ENCODE peak calls at places on chromosomes 13 and 19, in six cellular contexts. One of them, this sample, is unnamed.
A peak's percentile ranks its signal among the peaks of the same experiment; 100 is the strongest.

GRCh38 chr13:74930402-74931165 is 551.4 kb downstream of the TBC1D4 start:
- DNase-seq in stimulated activated CD4-positive, alpha-beta T cell treated with anti-CD3 and anti-CD28 coated beads, TNF-alpha, amount 100 ng/mL, for 1 hour: no peak
- DNase-seq in dorsolateral prefrontal cortex: no peak
- DNase-seq in AML-193: no peak
- DNase-seq in AG04450: peak; percentile 8
- DNase-seq in GM04503: peak; percentile 50
- DNase-seq in this sample: no peak

GRCh38 chr13:110662105-110662504 is 43.8 kb downstream of the CARS2 start:
- DNase-seq in stimulated activated CD4-positive, alpha-beta T cell treated with anti-CD3 and anti-CD28 coated beads, TNF-alpha, amount 100 ng/mL, for 1 hour: no peak
- DNase-seq in dorsolateral prefrontal cortex: no peak
- DNase-seq in AML-193: no peak
- DNase-seq in AG04450: no peak
- DNase-seq in GM04503: no peak
- DNase-seq in this sample: no peak

GRCh38 chr19:12779162-12779993 is 4.0 kb upstream of the HOOK2 start:
- DNase-seq in GM04503: no peak
- DNase-seq in AML-193: no peak
- DNase-seq in dorsolateral prefrontal cortex: peak; percentile 40
- DNase-seq in AG04450: no peak
- DNase-seq in stimulated activated CD4-positive, alpha-beta T cell treated with anti-CD3 and anti-CD28 coated beads, TNF-alpha, amount 100 ng/mL, for 1 hour: no peak
- DNase-seq in this sample: no peak

GRCh38 chr19:36100476-36100875 is 10.5 kb upstream of the OVOL3 start:
- DNase-seq in dorsolateral prefrontal cortex: no peak
- DNase-seq in AG04450: no peak
- DNase-seq in AML-193: no peak
- DNase-seq in stimulated activated CD4-positive, alpha-beta T cell treated with anti-CD3 and anti-CD28 coated beads, TNF-alpha, amount 100 ng/mL, for 1 hour: no peak
- DNase-seq in GM04503: no peak
- DNase-seq in this sample: no peak

GRCh38 chr13:93226623-93227279 is at the start of gene GPC6:
- DNase-seq in AML-193: no peak
- DNase-seq in AG04450: peak; percentile 88
- DNase-seq in dorsolateral prefrontal cortex: peak; percentile 46
- DNase-seq in GM04503: peak; percentile 86
- DNase-seq in stimulated activated CD4-positive, alpha-beta T cell treated with anti-CD3 and anti-CD28 coated beads, TNF-alpha, amount 100 ng/mL, for 1 hour: no peak
- DNase-seq in this sample: no peak

GRCh38 chr13:52846567-52847321 is 1.7 kb downstream of the PCDH8 start:
- DNase-seq in GM04503: no peak
- DNase-seq in AG04450: no peak
- DNase-seq in dorsolateral prefrontal cortex: peak; percentile 47
- DNase-seq in stimulated activated CD4-positive, alpha-beta T cell treated with anti-CD3 and anti-CD28 coated beads, TNF-alpha, amount 100 ng/mL, for 1 hour: no peak
- DNase-seq in AML-193: no peak
- DNase-seq in this sample: peak; percentile 58

GRCh38 chr13:24360106-24360505 is 50.7 kb downstream of the C1QTNF9 start:
- DNase-seq in AML-193: no peak
- DNase-seq in dorsolateral prefrontal cortex: no peak
- DNase-seq in stimulated activated CD4-positive, alpha-beta T cell treated with anti-CD3 and anti-CD28 coated beads, TNF-alpha, amount 100 ng/mL, for 1 hour: no peak
- DNase-seq in GM04503: no peak
- DNase-seq in AG04450: no peak
- DNase-seq in this sample: no peak

GRCh38 chr19:39296906-39297305 is 699 bp downstream of the IFNL1 start:
- DNase-seq in AG04450: no peak
- DNase-seq in AML-193: no peak
- DNase-seq in GM04503: no peak
- DNase-seq in dorsolateral prefrontal cortex: no peak
- DNase-seq in stimulated activated CD4-positive, alpha-beta T cell treated with anti-CD3 and anti-CD28 coated beads, TNF-alpha, amount 100 ng/mL, for 1 hour: no peak
- DNase-seq in this sample: no peak

GRCh38 chr13:29684441-29684840 is 89.0 kb upstream of the SLC7A1 start:
- DNase-seq in AG04450: no peak
- DNase-seq in stimulated activated CD4-positive, alpha-beta T cell treated with anti-CD3 and anti-CD28 coated beads, TNF-alpha, amount 100 ng/mL, for 1 hour: no peak
- DNase-seq in dorsolateral prefrontal cortex: no peak
- DNase-seq in AML-193: no peak
- DNase-seq in GM04503: no peak
- DNase-seq in this sample: no peak

GRCh38 chr13:57624565-57625435 is 6.7 kb upstream of the PCDH17 start:
- DNase-seq in GM04503: no peak
- DNase-seq in AG04450: no peak
- DNase-seq in AML-193: peak; percentile 40
- DNase-seq in stimulated activated CD4-positive, alpha-beta T cell treated with anti-CD3 and anti-CD28 coated beads, TNF-alpha, amount 100 ng/mL, for 1 hour: no peak
- DNase-seq in dorsolateral prefrontal cortex: peak; percentile 51
- DNase-seq in this sample: peak; percentile 49

This sample was measured in HL-60.